ENCODE peak calls at places on chromosomes 2 and 18, in seven cellular contexts. One of them, this sample, is unnamed.

GRCh38 chr2:191171708-191172355 is 21.0 kb upstream of the STAT4 start:
- DNase-seq in SHP77: no peak
- DNase-seq in GM12891: no peak
- DNase-seq in activated CD4-positive, alpha-beta T cell treated with anti-CD3 and anti-CD28 coated beads for 1 hour: no peak
- DNase-seq in AG20443: peak; percentile 70
- DNase-seq in fibroblast of lung: peak; percentile 98
- DNase-seq in omental fat pad: no peak
- DNase-seq in this sample: no peak

GRCh38 chr18:42758851-42759250 is 356.6 kb downstream of the RIT2 start:
- DNase-seq in SHP77: no peak
- DNase-seq in GM12891: no peak
- DNase-seq in activated CD4-positive, alpha-beta T cell treated with anti-CD3 and anti-CD28 coated beads for 1 hour: no peak
- DNase-seq in AG20443: no peak
- DNase-seq in fibroblast of lung: peak; percentile 50
- DNase-seq in omental fat pad: no peak
- DNase-seq in this sample: no peak

GRCh38 chr2:119218478-119219064 is 5.1 kb upstream of the STEAP3 start:
- DNase-seq in SHP77: peak; percentile 75
- DNase-seq in GM12891: no peak
- DNase-seq in activated CD4-positive, alpha-beta T cell treated with anti-CD3 and anti-CD28 coated beads for 1 hour: no peak
- DNase-seq in AG20443: peak; percentile 41
- DNase-seq in fibroblast of lung: peak; percentile 51
- DNase-seq in omental fat pad: no peak
- DNase-seq in this sample: no peak

GRCh38 chr2:197614532-197614931 is 60.9 kb downstream of the RFTN2 start:
- DNase-seq in SHP77: peak; percentile 65
- DNase-seq in GM12891: no peak
- DNase-seq in activated CD4-positive, alpha-beta T cell treated with anti-CD3 and anti-CD28 coated beads for 1 hour: no peak
- DNase-seq in AG20443: no peak
- DNase-seq in fibroblast of lung: no peak
- DNase-seq in omental fat pad: no peak
- DNase-seq in this sample: no peak

GRCh38 chr2:120986898-120987650 is 251.4 kb downstream of the GLI2 start:
- DNase-seq in SHP77: no peak
- DNase-seq in GM12891: no peak
- DNase-seq in activated CD4-positive, alpha-beta T cell treated with anti-CD3 and anti-CD28 coated beads for 1 hour: no peak
- DNase-seq in AG20443: no peak
- DNase-seq in fibroblast of lung: no peak
- DNase-seq in omental fat pad: no peak
- DNase-seq in this sample: peak; percentile 49

GRCh38 chr2:162070228-162070918 is 3.6 kb downstream of the DPP4 start:
- DNase-seq in SHP77: no peak
- DNase-seq in GM12891: no peak
- DNase-seq in activated CD4-positive, alpha-beta T cell treated with anti-CD3 and anti-CD28 coated beads for 1 hour: no peak
- DNase-seq in AG20443: no peak
- DNase-seq in fibroblast of lung: no peak
- DNase-seq in omental fat pad: no peak
- DNase-seq in this sample: no peak

GRCh38 chr2:203871371-203871983 is 3.9 kb downstream of the CTLA4 start:
- DNase-seq in SHP77: no peak
- DNase-seq in GM12891: peak; percentile 30
- DNase-seq in activated CD4-positive, alpha-beta T cell treated with anti-CD3 and anti-CD28 coated beads for 1 hour: no peak
- DNase-seq in AG20443: no peak
- DNase-seq in fibroblast of lung: no peak
- DNase-seq in omental fat pad: no peak
- DNase-seq in this sample: no peak

GRCh38 chr2:227884511-227884947 is 13.1 kb downstream of the DAW1 start:
- DNase-seq in SHP77: peak; percentile 40
- DNase-seq in GM12891: peak; percentile 45
- DNase-seq in activated CD4-positive, alpha-beta T cell treated with anti-CD3 and anti-CD28 coated beads for 1 hour: peak; percentile 24
- DNase-seq in AG20443: peak; percentile 84
- DNase-seq in fibroblast of lung: peak; percentile 58
- DNase-seq in omental fat pad: peak; percentile 68
- DNase-seq in this sample: no peak

GRCh38 chr2:19109521-19109920 is 248.9 kb downstream of the OSR1 start:
- DNase-seq in SHP77: no peak
- DNase-seq in GM12891: no peak
- DNase-seq in activated CD4-positive, alpha-beta T cell treated with anti-CD3 and anti-CD28 coated beads for 1 hour: no peak
- DNase-seq in AG20443: no peak
- DNase-seq in fibroblast of lung: peak; percentile 44
- DNase-seq in omental fat pad: no peak
- DNase-seq in this sample: no peak

GRCh38 chr2:230910546-230911135 is 14.4 kb downstream of the GPR55 start:
- DNase-seq in SHP77: no peak
- DNase-seq in GM12891: no peak
- DNase-seq in activated CD4-positive, alpha-beta T cell treated with anti-CD3 and anti-CD28 coated beads for 1 hour: no peak
- DNase-seq in AG20443: no peak
- DNase-seq in fibroblast of lung: no peak
- DNase-seq in omental fat pad: no peak
- DNase-seq in this sample: peak; percentile 42

GRCh38 chr2:203002054-203002821 is 12.4 kb upstream of the NBEAL1 start:
- DNase-seq in SHP77: no peak
- DNase-seq in GM12891: no peak
- DNase-seq in activated CD4-positive, alpha-beta T cell treated with anti-CD3 and anti-CD28 coated beads for 1 hour: no peak
- DNase-seq in AG20443: no peak
- DNase-seq in fibroblast of lung: peak; percentile 29
- DNase-seq in omental fat pad: no peak
- DNase-seq in this sample: no peak

GRCh38 chr18:73950116-73950705 is 197.4 kb downstream of the FBXO15 start:
- DNase-seq in SHP77: no peak
- DNase-seq in GM12891: no peak
- DNase-seq in activated CD4-positive, alpha-beta T cell treated with anti-CD3 and anti-CD28 coated beads for 1 hour: no peak
- DNase-seq in AG20443: no peak
- DNase-seq in fibroblast of lung: peak; percentile 44
- DNase-seq in omental fat pad: no peak
- DNase-seq in this sample: no peak

GRCh38 chr2:99935662-99936061 is 206.7 kb downstream of the AFF3 start:
- DNase-seq in SHP77: no peak
- DNase-seq in GM12891: no peak
- DNase-seq in activated CD4-positive, alpha-beta T cell treated with anti-CD3 and anti-CD28 coated beads for 1 hour: no peak
- DNase-seq in AG20443: no peak
- DNase-seq in fibroblast of lung: no peak
- DNase-seq in omental fat pad: no peak
- DNase-seq in this sample: no peak

GRCh38 chr2:119257198-119257597 is 33.6 kb downstream of the STEAP3 start:
- DNase-seq in SHP77: no peak
- DNase-seq in GM12891: no peak
- DNase-seq in activated CD4-positive, alpha-beta T cell treated with anti-CD3 and anti-CD28 coated beads for 1 hour: no peak
- DNase-seq in AG20443: no peak
- DNase-seq in fibroblast of lung: no peak
- DNase-seq in omental fat pad: no peak
- DNase-seq in this sample: no peak

GRCh38 chr2:62586981-62587380 is 81.0 kb upstream of the TMEM17 start:
- DNase-seq in SHP77: no peak
- DNase-seq in GM12891: no peak
- DNase-seq in activated CD4-positive, alpha-beta T cell treated with anti-CD3 and anti-CD28 coated beads for 1 hour: no peak
- DNase-seq in AG20443: peak; percentile 30
- DNase-seq in fibroblast of lung: peak; percentile 94
- DNase-seq in omental fat pad: no peak
- DNase-seq in this sample: no peak

GRCh38 chr2:41781082-41781481 is 266.7 kb upstream of the PKDCC start:
- DNase-seq in SHP77: no peak
- DNase-seq in GM12891: no peak
- DNase-seq in activated CD4-positive, alpha-beta T cell treated with anti-CD3 and anti-CD28 coated beads for 1 hour: no peak
- DNase-seq in AG20443: no peak
- DNase-seq in fibroblast of lung: no peak
- DNase-seq in omental fat pad: no peak
- DNase-seq in this sample: no peak

GRCh38 chr2:76413436-76413835 is 702.7 kb upstream of the GCFC2 start:
- DNase-seq in SHP77: no peak
- DNase-seq in GM12891: no peak
- DNase-seq in activated CD4-positive, alpha-beta T cell treated with anti-CD3 and anti-CD28 coated beads for 1 hour: no peak
- DNase-seq in AG20443: no peak
- DNase-seq in fibroblast of lung: no peak
- DNase-seq in omental fat pad: no peak
- DNase-seq in this sample: no peak